ENCODE peak calls at places on chromosomes 7 and 10, in eight cellular contexts. One of them, this sample, is unnamed.

GRCh38 chr10:107614939-107615665 is 450.6 kb upstream of the SORCS1 start:
- DNase-seq in AG10803: peak
- DNase-seq in prostate gland: no peak
- DNase-seq in GM12865: no peak
- DNase-seq in fibroblast of pulmonary artery: peak
- DNase-seq in cardiac muscle cell: no peak
- DNase-seq in GM13976: no peak
- DNase-seq in fibroblast of mammary gland: peak
- DNase-seq in this sample: no peak

GRCh38 chr10:77987671-77988070 is 41.6 kb downstream of the POLR3A start:
- DNase-seq in AG10803: no peak
- DNase-seq in prostate gland: no peak
- DNase-seq in GM12865: no peak
- DNase-seq in fibroblast of pulmonary artery: no peak
- DNase-seq in cardiac muscle cell: no peak
- DNase-seq in GM13976: no peak
- DNase-seq in fibroblast of mammary gland: no peak
- DNase-seq in this sample: no peak

GRCh38 chr10:98154076-98154475 is 19.6 kb downstream of the R3HCC1L start:
- DNase-seq in AG10803: no peak
- DNase-seq in prostate gland: no peak
- DNase-seq in GM12865: no peak
- DNase-seq in fibroblast of pulmonary artery: no peak
- DNase-seq in cardiac muscle cell: no peak
- DNase-seq in GM13976: no peak
- DNase-seq in fibroblast of mammary gland: peak
- DNase-seq in this sample: no peak

GRCh38 chr10:3500408-3500856 is 284.6 kb downstream of the KLF6 start:
- DNase-seq in AG10803: peak
- DNase-seq in prostate gland: peak
- DNase-seq in GM12865: no peak
- DNase-seq in fibroblast of pulmonary artery: peak
- DNase-seq in cardiac muscle cell: peak
- DNase-seq in GM13976: no peak
- DNase-seq in fibroblast of mammary gland: peak
- DNase-seq in this sample: no peak

GRCh38 chr10:87664276-87664687 is 4.6 kb downstream of the PAPSS2 start:
- DNase-seq in AG10803: no peak
- DNase-seq in prostate gland: no peak
- DNase-seq in GM12865: no peak
- DNase-seq in fibroblast of pulmonary artery: no peak
- DNase-seq in cardiac muscle cell: no peak
- DNase-seq in GM13976: no peak
- DNase-seq in fibroblast of mammary gland: no peak
- DNase-seq in this sample: no peak

GRCh38 chr10:59709472-59710125 is at the start of gene SLC16A9:
- DNase-seq in AG10803: peak
- DNase-seq in prostate gland: peak
- DNase-seq in GM12865: peak
- DNase-seq in fibroblast of pulmonary artery: peak
- DNase-seq in cardiac muscle cell: peak
- DNase-seq in GM13976: peak
- DNase-seq in fibroblast of mammary gland: peak
- DNase-seq in this sample: peak

GRCh38 chr10:98135222-98135899 is 904 bp downstream of the R3HCC1L start:
- DNase-seq in AG10803: peak
- DNase-seq in prostate gland: peak
- DNase-seq in GM12865: peak
- DNase-seq in fibroblast of pulmonary artery: peak
- DNase-seq in cardiac muscle cell: no peak
- DNase-seq in GM13976: no peak
- DNase-seq in fibroblast of mammary gland: peak
- DNase-seq in this sample: no peak

GRCh38 chr10:34514290-34514689 is 300.8 kb downstream of the PARD3 start:
- DNase-seq in AG10803: no peak
- DNase-seq in prostate gland: no peak
- DNase-seq in GM12865: no peak
- DNase-seq in fibroblast of pulmonary artery: no peak
- DNase-seq in cardiac muscle cell: no peak
- DNase-seq in GM13976: no peak
- DNase-seq in fibroblast of mammary gland: no peak
- DNase-seq in this sample: no peak

GRCh38 chr10:33067481-33067880 is 109.5 kb upstream of the ITGB1 start:
- DNase-seq in AG10803: peak
- DNase-seq in prostate gland: no peak
- DNase-seq in GM12865: no peak
- DNase-seq in fibroblast of pulmonary artery: peak
- DNase-seq in cardiac muscle cell: no peak
- DNase-seq in GM13976: no peak
- DNase-seq in fibroblast of mammary gland: no peak
- DNase-seq in this sample: no peak

GRCh38 chr10:21528452-21529235 is 3.2 kb upstream of the SKIDA1 start:
- DNase-seq in AG10803: no peak
- DNase-seq in prostate gland: no peak
- DNase-seq in GM12865: no peak
- DNase-seq in fibroblast of pulmonary artery: no peak
- DNase-seq in cardiac muscle cell: no peak
- DNase-seq in GM13976: no peak
- DNase-seq in fibroblast of mammary gland: peak
- DNase-seq in this sample: no peak

GRCh38 chr7:12715372-12716133 is 28.1 kb downstream of the ARL4A start:
- DNase-seq in AG10803: peak
- DNase-seq in prostate gland: peak
- DNase-seq in GM12865: no peak
- DNase-seq in fibroblast of pulmonary artery: peak
- DNase-seq in cardiac muscle cell: peak
- DNase-seq in GM13976: no peak
- DNase-seq in fibroblast of mammary gland: peak
- DNase-seq in this sample: no peak

GRCh38 chr10:3761111-3761686 is 23.8 kb downstream of the KLF6 start:
- DNase-seq in AG10803: no peak
- DNase-seq in prostate gland: no peak
- DNase-seq in GM12865: peak
- DNase-seq in fibroblast of pulmonary artery: no peak
- DNase-seq in cardiac muscle cell: no peak
- DNase-seq in GM13976: peak
- DNase-seq in fibroblast of mammary gland: no peak
- DNase-seq in this sample: no peak

GRCh38 chr7:7614066-7614738 is 26.4 kb upstream of the UMAD1 start:
- DNase-seq in AG10803: no peak
- DNase-seq in prostate gland: no peak
- DNase-seq in GM12865: no peak
- DNase-seq in fibroblast of pulmonary artery: no peak
- DNase-seq in cardiac muscle cell: no peak
- DNase-seq in GM13976: no peak
- DNase-seq in fibroblast of mammary gland: no peak
- DNase-seq in this sample: no peak
- TF ChIP-seq CTCF in AG10803: no peak
- TF ChIP-seq CTCF in prostate gland: no peak
- TF ChIP-seq CTCF in GM12865: no peak
- TF ChIP-seq CTCF in fibroblast of pulmonary artery: no peak
- TF ChIP-seq CTCF in cardiac muscle cell: no peak
- TF ChIP-seq CTCF in GM13976: no peak
- TF ChIP-seq CTCF in fibroblast of mammary gland: no peak
- TF ChIP-seq CTCF in this sample: no peak

DNA sequence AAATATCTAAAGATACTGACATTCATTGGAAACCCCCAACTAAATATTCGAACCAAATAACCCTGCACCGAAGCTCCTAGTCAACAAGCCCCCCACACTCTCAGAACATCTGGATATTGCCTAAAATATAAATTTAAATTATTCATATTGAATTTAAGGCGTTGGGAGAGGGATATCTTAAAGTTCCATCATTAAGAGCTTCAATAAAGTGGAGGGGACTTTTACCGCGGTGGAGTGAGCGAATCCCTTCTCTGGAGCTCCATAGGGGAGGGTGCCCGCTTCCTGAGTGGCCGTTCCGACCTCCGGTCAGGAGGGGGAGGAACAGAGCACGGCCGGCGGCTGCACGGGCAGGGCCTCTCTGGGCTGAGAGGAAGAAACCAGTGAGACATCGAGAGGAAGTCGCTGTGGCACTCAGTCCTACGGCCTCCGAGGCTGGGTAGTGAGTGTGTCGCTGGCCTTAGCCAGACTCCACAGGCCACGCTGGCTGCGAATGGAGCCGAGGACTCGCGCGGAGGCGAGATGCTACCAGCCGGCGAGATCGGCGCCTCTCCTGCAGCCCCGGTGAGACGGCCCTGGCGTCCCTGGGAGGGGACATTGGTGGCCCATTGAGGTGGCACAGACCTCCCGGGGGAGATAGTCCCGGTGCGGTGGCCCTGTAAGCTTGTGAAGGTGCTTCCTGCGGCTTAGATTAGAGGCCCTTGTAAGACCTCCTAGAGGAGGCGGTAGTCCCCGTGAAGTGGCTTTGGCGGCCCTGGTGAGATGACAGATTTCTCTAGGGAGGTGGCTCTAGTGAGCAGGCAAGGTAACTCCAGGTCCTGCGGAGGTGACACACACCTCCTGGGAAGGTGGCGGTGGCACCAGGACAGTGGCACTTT is at the start of gene RINT1:
- DNase-seq in AG10803: peak
- DNase-seq in prostate gland: peak
- DNase-seq in GM12865: peak
- DNase-seq in fibroblast of pulmonary artery: peak
- DNase-seq in cardiac muscle cell: peak
- DNase-seq in GM13976: peak
- DNase-seq in fibroblast of mammary gland: peak
- DNase-seq in this sample: peak
- TF ChIP-seq CTCF in AG10803: peak
- TF ChIP-seq CTCF in prostate gland: peak
- TF ChIP-seq CTCF in GM12865: peak
- TF ChIP-seq CTCF in fibroblast of pulmonary artery: peak
- TF ChIP-seq CTCF in cardiac muscle cell: peak
- TF ChIP-seq CTCF in GM13976: peak
- TF ChIP-seq CTCF in fibroblast of mammary gland: peak
- TF ChIP-seq CTCF in this sample: peak

GRCh38 chr7:33909312-33909711 is 4.0 kb downstream of the BMPER start:
- DNase-seq in AG10803: no peak
- DNase-seq in prostate gland: no peak
- DNase-seq in GM12865: no peak
- DNase-seq in fibroblast of pulmonary artery: no peak
- DNase-seq in cardiac muscle cell: no peak
- DNase-seq in GM13976: no peak
- DNase-seq in fibroblast of mammary gland: peak
- DNase-seq in this sample: no peak
- TF ChIP-seq CTCF in AG10803: no peak
- TF ChIP-seq CTCF in prostate gland: no peak
- TF ChIP-seq CTCF in GM12865: no peak
- TF ChIP-seq CTCF in fibroblast of pulmonary artery: no peak
- TF ChIP-seq CTCF in cardiac muscle cell: no peak
- TF ChIP-seq CTCF in GM13976: no peak
- TF ChIP-seq CTCF in fibroblast of mammary gland: peak
- TF ChIP-seq CTCF in this sample: no peak

GRCh38 chr10:125113661-125114388 is 46.5 kb downstream of the CTBP2 start:
- DNase-seq in AG10803: peak
- DNase-seq in prostate gland: no peak
- DNase-seq in GM12865: no peak
- DNase-seq in fibroblast of pulmonary artery: peak
- DNase-seq in cardiac muscle cell: peak
- DNase-seq in GM13976: no peak
- DNase-seq in fibroblast of mammary gland: peak
- DNase-seq in this sample: no peak

GRCh38 chr10:125116041-125116649 is 44.2 kb downstream of the CTBP2 start:
- DNase-seq in AG10803: no peak
- DNase-seq in prostate gland: no peak
- DNase-seq in GM12865: no peak
- DNase-seq in fibroblast of pulmonary artery: no peak
- DNase-seq in cardiac muscle cell: no peak
- DNase-seq in GM13976: no peak
- DNase-seq in fibroblast of mammary gland: no peak
- DNase-seq in this sample: no peak

GRCh38 chr10:125114761-125115391 is 45.5 kb downstream of the CTBP2 start:
- DNase-seq in AG10803: no peak
- DNase-seq in prostate gland: no peak
- DNase-seq in GM12865: no peak
- DNase-seq in fibroblast of pulmonary artery: peak
- DNase-seq in cardiac muscle cell: no peak
- DNase-seq in GM13976: no peak
- DNase-seq in fibroblast of mammary gland: no peak
- DNase-seq in this sample: no peak

GRCh38 chr10:125116652-125117310 is 43.6 kb downstream of the CTBP2 start:
- DNase-seq in AG10803: no peak
- DNase-seq in prostate gland: no peak
- DNase-seq in GM12865: no peak
- DNase-seq in fibroblast of pulmonary artery: no peak
- DNase-seq in cardiac muscle cell: no peak
- DNase-seq in GM13976: no peak
- DNase-seq in fibroblast of mammary gland: no peak
- DNase-seq in this sample: no peak

GRCh38 chr10:125115409-125115808 is 45.0 kb downstream of the CTBP2 start:
- DNase-seq in AG10803: no peak
- DNase-seq in prostate gland: no peak
- DNase-seq in GM12865: no peak
- DNase-seq in fibroblast of pulmonary artery: no peak
- DNase-seq in cardiac muscle cell: no peak
- DNase-seq in GM13976: no peak
- DNase-seq in fibroblast of mammary gland: no peak
- DNase-seq in this sample: no peak
- TF ChIP-seq CTCF in AG10803: no peak
- TF ChIP-seq CTCF in prostate gland: no peak
- TF ChIP-seq CTCF in GM12865: no peak
- TF ChIP-seq CTCF in fibroblast of pulmonary artery: no peak
- TF ChIP-seq CTCF in cardiac muscle cell: no peak
- TF ChIP-seq CTCF in GM13976: no peak
- TF ChIP-seq CTCF in fibroblast of mammary gland: no peak
- TF ChIP-seq CTCF in this sample: no peak

GRCh38 chr7:104341545-104341944 is 13.1 kb downstream of the LHFPL3 start:
- DNase-seq in AG10803: no peak
- DNase-seq in prostate gland: no peak
- DNase-seq in GM12865: peak
- DNase-seq in fibroblast of pulmonary artery: no peak
- DNase-seq in cardiac muscle cell: peak
- DNase-seq in GM13976: no peak
- DNase-seq in fibroblast of mammary gland: peak
- DNase-seq in this sample: peak
- TF ChIP-seq CTCF in AG10803: no peak
- TF ChIP-seq CTCF in prostate gland: no peak
- TF ChIP-seq CTCF in GM12865: peak
- TF ChIP-seq CTCF in fibroblast of pulmonary artery: no peak
- TF ChIP-seq CTCF in cardiac muscle cell: no peak
- TF ChIP-seq CTCF in GM13976: no peak
- TF ChIP-seq CTCF in fibroblast of mammary gland: no peak
- TF ChIP-seq CTCF in this sample: no peak

DNA sequence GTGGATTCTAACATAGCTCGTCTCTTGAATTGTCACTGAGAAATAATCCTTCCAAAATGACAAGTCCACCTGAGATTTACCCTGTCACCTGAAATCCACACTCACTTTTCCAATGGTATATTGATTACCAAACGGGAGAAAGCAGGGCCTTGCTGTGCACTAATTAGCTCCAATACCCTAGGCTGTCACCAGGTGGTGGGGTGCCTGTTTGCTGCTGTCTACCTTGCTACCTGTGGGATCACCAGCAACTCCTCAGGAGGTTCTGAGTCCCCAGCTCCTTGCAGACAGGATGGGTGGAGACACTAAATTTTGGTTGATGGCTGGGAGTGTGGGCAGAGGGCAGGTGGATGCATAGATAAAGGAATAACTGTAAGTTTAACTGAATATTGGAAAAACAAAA is 237.2 kb upstream of the ZNF32 start:
- DNase-seq in AG10803: no peak
- DNase-seq in prostate gland: no peak
- DNase-seq in GM12865: peak
- DNase-seq in fibroblast of pulmonary artery: no peak
- DNase-seq in cardiac muscle cell: no peak
- DNase-seq in GM13976: no peak
- DNase-seq in fibroblast of mammary gland: no peak
- DNase-seq in this sample: no peak
- TF ChIP-seq CTCF in AG10803: no peak
- TF ChIP-seq CTCF in prostate gland: no peak
- TF ChIP-seq CTCF in GM12865: peak
- TF ChIP-seq CTCF in fibroblast of pulmonary artery: no peak
- TF ChIP-seq CTCF in cardiac muscle cell: no peak
- TF ChIP-seq CTCF in GM13976: no peak
- TF ChIP-seq CTCF in fibroblast of mammary gland: no peak
- TF ChIP-seq CTCF in this sample: no peak

GRCh38 chr7:49776994-49777393 is 3.6 kb downstream of the VWC2 start:
- DNase-seq in AG10803: no peak
- DNase-seq in prostate gland: no peak
- DNase-seq in GM12865: no peak
- DNase-seq in fibroblast of pulmonary artery: no peak
- DNase-seq in cardiac muscle cell: peak
- DNase-seq in GM13976: no peak
- DNase-seq in fibroblast of mammary gland: no peak
- DNase-seq in this sample: no peak
- TF ChIP-seq CTCF in AG10803: peak
- TF ChIP-seq CTCF in prostate gland: no peak
- TF ChIP-seq CTCF in GM12865: peak
- TF ChIP-seq CTCF in fibroblast of pulmonary artery: no peak
- TF ChIP-seq CTCF in cardiac muscle cell: no peak
- TF ChIP-seq CTCF in GM13976: peak
- TF ChIP-seq CTCF in fibroblast of mammary gland: no peak
- TF ChIP-seq CTCF in this sample: no peak